ENCODE peak calls at places on chromosome 18, in seven cellular contexts. One of them, this sample, is unnamed.

GRCh38 chr18:62881509-62882016 is 166.2 kb downstream of the PHLPP1 start:
- DNase-seq in WTC11: no peak
- DNase-seq in DMS 273 treated with DMSO at 0.1 percent for 48 hours: no peak
- DNase-seq in activated naive CD4-positive, alpha-beta T cell treated with anti-CD3 and anti-CD28 coated beads, Interleukin-2, amount 10 ng/mL, durations not matched to agents 7 days and 5 days: no peak
- DNase-seq in progenitor cell of endocrine pancreas: no peak
- DNase-seq in HT-29: no peak
- DNase-seq in amniotic stem cell: peak
- DNase-seq in this sample: peak

GRCh38 chr18:24400587-24400986 is 3.0 kb upstream of the OSBPL1A start:
- DNase-seq in WTC11: no peak
- DNase-seq in amniotic stem cell: no peak
- DNase-seq in HT-29: no peak
- DNase-seq in activated naive CD4-positive, alpha-beta T cell treated with anti-CD3 and anti-CD28 coated beads, Interleukin-2, amount 10 ng/mL, durations not matched to agents 7 days and 5 days: no peak
- DNase-seq in DMS 273 treated with DMSO at 0.1 percent for 48 hours: no peak
- DNase-seq in progenitor cell of endocrine pancreas: no peak
- DNase-seq in this sample: no peak

GRCh38 chr18:48036641-48037421 is 106.4 kb upstream of the SMAD2 start:
- DNase-seq in amniotic stem cell: no peak
- DNase-seq in activated naive CD4-positive, alpha-beta T cell treated with anti-CD3 and anti-CD28 coated beads, Interleukin-2, amount 10 ng/mL, durations not matched to agents 7 days and 5 days: no peak
- DNase-seq in progenitor cell of endocrine pancreas: no peak
- DNase-seq in HT-29: no peak
- DNase-seq in DMS 273 treated with DMSO at 0.1 percent for 48 hours: no peak
- DNase-seq in WTC11: no peak
- DNase-seq in this sample: peak

GRCh38 chr18:41162191-41162590 is 792.8 kb upstream of the PIK3C3 start:
- DNase-seq in HT-29: no peak
- DNase-seq in DMS 273 treated with DMSO at 0.1 percent for 48 hours: no peak
- DNase-seq in WTC11: no peak
- DNase-seq in progenitor cell of endocrine pancreas: no peak
- DNase-seq in activated naive CD4-positive, alpha-beta T cell treated with anti-CD3 and anti-CD28 coated beads, Interleukin-2, amount 10 ng/mL, durations not matched to agents 7 days and 5 days: no peak
- DNase-seq in amniotic stem cell: no peak
- DNase-seq in this sample: no peak

GRCh38 chr18:6056171-6056932 is 161.0 kb upstream of the TMEM200C start:
- DNase-seq in amniotic stem cell: no peak
- DNase-seq in DMS 273 treated with DMSO at 0.1 percent for 48 hours: no peak
- DNase-seq in progenitor cell of endocrine pancreas: no peak
- DNase-seq in activated naive CD4-positive, alpha-beta T cell treated with anti-CD3 and anti-CD28 coated beads, Interleukin-2, amount 10 ng/mL, durations not matched to agents 7 days and 5 days: no peak
- DNase-seq in HT-29: no peak
- DNase-seq in WTC11: no peak
- DNase-seq in this sample: no peak

GRCh38 chr18:74519320-74520095 is 14.8 kb upstream of the CNDP1 start:
- DNase-seq in progenitor cell of endocrine pancreas: no peak
- DNase-seq in DMS 273 treated with DMSO at 0.1 percent for 48 hours: no peak
- DNase-seq in WTC11: no peak
- DNase-seq in activated naive CD4-positive, alpha-beta T cell treated with anti-CD3 and anti-CD28 coated beads, Interleukin-2, amount 10 ng/mL, durations not matched to agents 7 days and 5 days: no peak
- DNase-seq in HT-29: no peak
- DNase-seq in amniotic stem cell: no peak
- DNase-seq in this sample: peak

GRCh38 chr18:49997468-49998045 is 184.2 kb upstream of the ACAA2 start:
- DNase-seq in progenitor cell of endocrine pancreas: no peak
- DNase-seq in activated naive CD4-positive, alpha-beta T cell treated with anti-CD3 and anti-CD28 coated beads, Interleukin-2, amount 10 ng/mL, durations not matched to agents 7 days and 5 days: no peak
- DNase-seq in amniotic stem cell: no peak
- DNase-seq in HT-29: no peak
- DNase-seq in WTC11: no peak
- DNase-seq in DMS 273 treated with DMSO at 0.1 percent for 48 hours: no peak
- DNase-seq in this sample: no peak

GRCh38 chr18:8339958-8340357 is 269.3 kb upstream of the RAB12 start:
- DNase-seq in amniotic stem cell: no peak
- DNase-seq in WTC11: no peak
- DNase-seq in DMS 273 treated with DMSO at 0.1 percent for 48 hours: no peak
- DNase-seq in HT-29: no peak
- DNase-seq in progenitor cell of endocrine pancreas: no peak
- DNase-seq in activated naive CD4-positive, alpha-beta T cell treated with anti-CD3 and anti-CD28 coated beads, Interleukin-2, amount 10 ng/mL, durations not matched to agents 7 days and 5 days: no peak
- DNase-seq in this sample: no peak

GRCh38 chr18:43539862-43540261 is 262.6 kb upstream of the SYT4 start:
- DNase-seq in DMS 273 treated with DMSO at 0.1 percent for 48 hours: no peak
- DNase-seq in progenitor cell of endocrine pancreas: no peak
- DNase-seq in WTC11: no peak
- DNase-seq in HT-29: no peak
- DNase-seq in amniotic stem cell: no peak
- DNase-seq in activated naive CD4-positive, alpha-beta T cell treated with anti-CD3 and anti-CD28 coated beads, Interleukin-2, amount 10 ng/mL, durations not matched to agents 7 days and 5 days: no peak
- DNase-seq in this sample: no peak

GRCh38 chr18:3675994-3676393 is 226.0 kb downstream of the TGIF1 start:
- DNase-seq in WTC11: no peak
- DNase-seq in activated naive CD4-positive, alpha-beta T cell treated with anti-CD3 and anti-CD28 coated beads, Interleukin-2, amount 10 ng/mL, durations not matched to agents 7 days and 5 days: no peak
- DNase-seq in HT-29: peak
- DNase-seq in progenitor cell of endocrine pancreas: no peak
- DNase-seq in amniotic stem cell: no peak
- DNase-seq in DMS 273 treated with DMSO at 0.1 percent for 48 hours: no peak
- DNase-seq in this sample: no peak

GRCh38 chr18:15005313-15006130 is 257.6 kb downstream of the ANKRD30B start:
- DNase-seq in amniotic stem cell: no peak
- DNase-seq in DMS 273 treated with DMSO at 0.1 percent for 48 hours: no peak
- DNase-seq in activated naive CD4-positive, alpha-beta T cell treated with anti-CD3 and anti-CD28 coated beads, Interleukin-2, amount 10 ng/mL, durations not matched to agents 7 days and 5 days: no peak
- DNase-seq in HT-29: no peak
- DNase-seq in WTC11: no peak
- DNase-seq in progenitor cell of endocrine pancreas: no peak
- DNase-seq in this sample: no peak

GRCh38 chr18:24913507-24914147 is 438.3 kb downstream of the ZNF521 start:
- DNase-seq in progenitor cell of endocrine pancreas: no peak
- DNase-seq in amniotic stem cell: no peak
- DNase-seq in HT-29: no peak
- DNase-seq in WTC11: no peak
- DNase-seq in DMS 273 treated with DMSO at 0.1 percent for 48 hours: no peak
- DNase-seq in activated naive CD4-positive, alpha-beta T cell treated with anti-CD3 and anti-CD28 coated beads, Interleukin-2, amount 10 ng/mL, durations not matched to agents 7 days and 5 days: no peak
- DNase-seq in this sample: no peak

GRCh38 chr18:12059334-12060181 is 34.1 kb upstream of the ANKRD62 start:
- DNase-seq in progenitor cell of endocrine pancreas: no peak
- DNase-seq in WTC11: no peak
- DNase-seq in HT-29: no peak
- DNase-seq in DMS 273 treated with DMSO at 0.1 percent for 48 hours: no peak
- DNase-seq in activated naive CD4-positive, alpha-beta T cell treated with anti-CD3 and anti-CD28 coated beads, Interleukin-2, amount 10 ng/mL, durations not matched to agents 7 days and 5 days: no peak
- DNase-seq in amniotic stem cell: no peak
- DNase-seq in this sample: no peak

GRCh38 chr18:58611471-58612131 is 17.3 kb downstream of the ALPK2 start:
- DNase-seq in WTC11: peak
- DNase-seq in DMS 273 treated with DMSO at 0.1 percent for 48 hours: no peak
- DNase-seq in amniotic stem cell: no peak
- DNase-seq in progenitor cell of endocrine pancreas: no peak
- DNase-seq in activated naive CD4-positive, alpha-beta T cell treated with anti-CD3 and anti-CD28 coated beads, Interleukin-2, amount 10 ng/mL, durations not matched to agents 7 days and 5 days: no peak
- DNase-seq in HT-29: no peak
- DNase-seq in this sample: peak

GRCh38 chr18:51617572-51618260 is 420.2 kb upstream of the MEX3C start:
- DNase-seq in DMS 273 treated with DMSO at 0.1 percent for 48 hours: no peak
- DNase-seq in activated naive CD4-positive, alpha-beta T cell treated with anti-CD3 and anti-CD28 coated beads, Interleukin-2, amount 10 ng/mL, durations not matched to agents 7 days and 5 days: no peak
- DNase-seq in amniotic stem cell: no peak
- DNase-seq in HT-29: no peak
- DNase-seq in WTC11: no peak
- DNase-seq in progenitor cell of endocrine pancreas: no peak
- DNase-seq in this sample: no peak

GRCh38 chr18:45505497-45506206 is 109.6 kb upstream of the SLC14A2 start:
- DNase-seq in progenitor cell of endocrine pancreas: no peak
- DNase-seq in activated naive CD4-positive, alpha-beta T cell treated with anti-CD3 and anti-CD28 coated beads, Interleukin-2, amount 10 ng/mL, durations not matched to agents 7 days and 5 days: no peak
- DNase-seq in amniotic stem cell: no peak
- DNase-seq in WTC11: no peak
- DNase-seq in HT-29: no peak
- DNase-seq in DMS 273 treated with DMSO at 0.1 percent for 48 hours: peak
- DNase-seq in this sample: no peak

GRCh38 chr18:28045880-28046279 is 131.1 kb downstream of the CDH2 start:
- DNase-seq in HT-29: no peak
- DNase-seq in DMS 273 treated with DMSO at 0.1 percent for 48 hours: no peak
- DNase-seq in activated naive CD4-positive, alpha-beta T cell treated with anti-CD3 and anti-CD28 coated beads, Interleukin-2, amount 10 ng/mL, durations not matched to agents 7 days and 5 days: no peak
- DNase-seq in amniotic stem cell: no peak
- DNase-seq in WTC11: no peak
- DNase-seq in progenitor cell of endocrine pancreas: no peak
- DNase-seq in this sample: no peak

GRCh38 chr18:419542-420175 is 80.8 kb downstream of the COLEC12 start:
- DNase-seq in DMS 273 treated with DMSO at 0.1 percent for 48 hours: no peak
- DNase-seq in progenitor cell of endocrine pancreas: no peak
- DNase-seq in WTC11: no peak
- DNase-seq in amniotic stem cell: no peak
- DNase-seq in HT-29: no peak
- DNase-seq in activated naive CD4-positive, alpha-beta T cell treated with anti-CD3 and anti-CD28 coated beads, Interleukin-2, amount 10 ng/mL, durations not matched to agents 7 days and 5 days: no peak
- DNase-seq in this sample: no peak

GRCh38 chr18:60804412-60804811 is 431.8 kb upstream of the MC4R start:
- DNase-seq in activated naive CD4-positive, alpha-beta T cell treated with anti-CD3 and anti-CD28 coated beads, Interleukin-2, amount 10 ng/mL, durations not matched to agents 7 days and 5 days: no peak
- DNase-seq in HT-29: no peak
- DNase-seq in amniotic stem cell: no peak
- DNase-seq in DMS 273 treated with DMSO at 0.1 percent for 48 hours: no peak
- DNase-seq in WTC11: no peak
- DNase-seq in progenitor cell of endocrine pancreas: no peak
- DNase-seq in this sample: no peak

GRCh38 chr18:13159579-13159978 is 59.0 kb upstream of the LDLRAD4 start:
- DNase-seq in WTC11: no peak
- DNase-seq in amniotic stem cell: peak
- DNase-seq in HT-29: peak
- DNase-seq in activated naive CD4-positive, alpha-beta T cell treated with anti-CD3 and anti-CD28 coated beads, Interleukin-2, amount 10 ng/mL, durations not matched to agents 7 days and 5 days: peak
- DNase-seq in DMS 273 treated with DMSO at 0.1 percent for 48 hours: no peak
- DNase-seq in progenitor cell of endocrine pancreas: no peak
- DNase-seq in this sample: no peak

This sample was measured in lower leg skin.